ENCODE peak calls at places on chromosomes 2 and 18, in seven cellular contexts. D, U, L, A, T, M and R are unnamed samples.

GRCh38 chr2:12487253-12488004 is 229.3 kb upstream of the TRIB2 start:
- DNase-seq in A (no peak), D (no peak), M (no peak), T (no peak), U (no peak), L (no peak), R (no peak)

GRCh38 chr2:189580267-189580661 is 322 bp downstream of the SLC40A1 start:
- DNase-seq in D (peak; percentile 43), L (peak; percentile 14), U (peak; percentile 53), M (peak; percentile 29), T (peak; percentile 40), A (no peak), R (no peak)

GRCh38 chr18:62586148-62586774 is 63.4 kb downstream of the ZCCHC2 start:
- DNase-seq in A (peak; percentile 69), U (peak; percentile 89), L (peak; percentile 70), D (peak; percentile 70), M (peak; percentile 60), T (peak; percentile 29), R (peak; percentile 64)

GRCh38 chr2:37449686-37450392 is 105.4 kb downstream of the QPCT start:
- DNase-seq in L (no peak), D (no peak), T (no peak), A (peak; percentile 54), M (peak; percentile 41), U (no peak), R (no peak)

GRCh38 chr2:13698847-13699246 is 933.7 kb upstream of the LRATD1 start:
- DNase-seq in D (no peak), A (no peak), L (no peak), M (no peak), T (no peak), U (no peak), R (no peak)

GRCh38 chr2:62229082-62229620 is 33.2 kb downstream of the B3GNT2 start:
- DNase-seq in M (no peak), U (no peak), D (no peak), A (no peak), T (no peak), L (no peak), R (no peak)

GRCh38 chr2:23636412-23636811 is 251.4 kb downstream of the KLHL29 start:
- DNase-seq in D (no peak), U (no peak), T (peak; percentile 61), A (peak; percentile 27), M (no peak), L (peak; percentile 42), R (no peak)

GRCh38 chr2:168536925-168537466 is 80.9 kb downstream of the CERS6 start:
- DNase-seq in A (no peak), D (no peak), U (no peak), T (no peak), L (no peak), M (no peak), R (no peak)

GRCh38 chr2:127174176-127174575 is 45.9 kb downstream of the CYP27C1 start:
- DNase-seq in A (peak; percentile 56), D (no peak), T (no peak), M (no peak), L (no peak), U (no peak), R (no peak)

GRCh38 chr2:241809383-241810303 is 650 bp downstream of the NEU4 start:
- DNase-seq in U (no peak), L (no peak), A (no peak), M (no peak), T (no peak), D (no peak), R (no peak)

GRCh38 chr2:229673676-229674075 is 40.7 kb downstream of the DNER start:
- DNase-seq in A (no peak), U (no peak), M (no peak), L (no peak), D (no peak), T (no peak), R (no peak)

GRCh38 chr2:72943540-72944395 is 26.4 kb downstream of the EMX1 start:
- DNase-seq in L (no peak), U (no peak), A (no peak), D (no peak), T (peak; percentile 33), M (no peak), R (no peak)

GRCh38 chr2:39696838-39697237 is 31.1 kb downstream of the TMEM178A start:
- DNase-seq in T (peak; percentile 12), M (no peak), L (no peak), A (peak; percentile 87), U (no peak), D (no peak), R (no peak)

GRCh38 chr18:13280066-13280795 is 61.7 kb downstream of the LDLRAD4 start:
- DNase-seq in U (no peak), A (no peak), D (no peak), L (no peak), T (no peak), M (no peak), R (no peak)

GRCh38 chr2:48873676-48874075 is 118.2 kb upstream of the LHCGR start:
- DNase-seq in D (no peak), L (no peak), M (no peak), U (no peak), A (no peak), T (no peak), R (no peak)

GRCh38 chr2:33893801-33894200 is 294.7 kb upstream of the FAM98A start:
- DNase-seq in D (no peak), M (no peak), T (no peak), L (no peak), A (no peak), U (no peak), R (no peak)

GRCh38 chr2:223837290-223838061 is at the start of gene AP1S3:
- DNase-seq in L (peak; percentile 91), U (peak; percentile 86), A (peak; percentile 38), D (peak; percentile 92), M (peak; percentile 84), T (peak; percentile 69), R (peak; percentile 19)

GRCh38 chr18:71529708-71530303 is 1014.3 kb downstream of the CBLN2 start:
- DNase-seq in D (no peak), A (no peak), T (no peak), U (no peak), L (no peak), M (no peak), R (no peak)

GRCh38 chr2:28206786-28207185 is 185.9 kb upstream of the FOSL2 start:
- DNase-seq in A (no peak), M (no peak), L (no peak), T (no peak), D (no peak), U (no peak), R (no peak)

GRCh38 chr18:52319423-52319822 is 20.6 kb upstream of the DCC start:
- DNase-seq in D (no peak), L (no peak), U (no peak), M (no peak), T (no peak), A (no peak), R (no peak)

GRCh38 chr2:64262068-64262467 is 117.8 kb upstream of the PELI1 start:
- DNase-seq in A (no peak), L (no peak), M (peak; percentile 35), D (peak; percentile 51), U (peak; percentile 46), T (peak; percentile 56), R (no peak)

GRCh38 chr2:42054657-42055430 is 7.0 kb downstream of the PKDCC start:
- DNase-seq in A (no peak), U (no peak), L (no peak), T (peak; percentile 68), D (peak; percentile 51), M (peak; percentile 39), R (no peak)

GRCh38 chr2:42053791-42054656 is 6.2 kb downstream of the PKDCC start:
- DNase-seq in L (no peak), D (no peak), T (peak; percentile 55), U (no peak), A (no peak), M (no peak), R (no peak)

GRCh38 chr2:42057902-42058450 is 10.2 kb downstream of the PKDCC start:
- DNase-seq in D (no peak), U (no peak), T (no peak), L (no peak), M (no peak), A (no peak), R (no peak)

GRCh38 chr2:42057159-42057901 is 9.5 kb downstream of the PKDCC start:
- DNase-seq in L (no peak), D (no peak), M (no peak), U (no peak), T (no peak), A (no peak), R (no peak)

GRCh38 chr2:42055573-42056514 is 8.0 kb downstream of the PKDCC start:
- DNase-seq in M (peak; percentile 62), T (peak; percentile 98), A (no peak), U (no peak), D (peak; percentile 56), L (no peak), R (no peak)
- H3K4me1 ChIP-seq in M (peaks cover 81% of the 10 kb centered on the region), T (peaks cover 83% of the 10 kb centered on the region), A (peaks cover 49% of the 10 kb centered on the region), U (peaks cover 33% of the 10 kb centered on the region), D (peaks cover 61% of the 10 kb centered on the region), L (peaks cover under 1% of the 10 kb centered on the region), R (peaks cover 58% of the 10 kb centered on the region)

GRCh38 chr2:171225302-171225980 is 64.7 kb upstream of the TLK1 start:
- DNase-seq in D (no peak), T (peak; percentile 57), M (no peak), L (no peak), A (peak; percentile 95), U (no peak), R (no peak)
- H3K27ac ChIP-seq in D (no peak overlapping the region), T (no peak overlapping the region), M (no peak overlapping the region), L (no peak overlapping the region), A (no peak overlapping the region), U (no peak overlapping the region), R (no peak overlapping the region)

DNA sequence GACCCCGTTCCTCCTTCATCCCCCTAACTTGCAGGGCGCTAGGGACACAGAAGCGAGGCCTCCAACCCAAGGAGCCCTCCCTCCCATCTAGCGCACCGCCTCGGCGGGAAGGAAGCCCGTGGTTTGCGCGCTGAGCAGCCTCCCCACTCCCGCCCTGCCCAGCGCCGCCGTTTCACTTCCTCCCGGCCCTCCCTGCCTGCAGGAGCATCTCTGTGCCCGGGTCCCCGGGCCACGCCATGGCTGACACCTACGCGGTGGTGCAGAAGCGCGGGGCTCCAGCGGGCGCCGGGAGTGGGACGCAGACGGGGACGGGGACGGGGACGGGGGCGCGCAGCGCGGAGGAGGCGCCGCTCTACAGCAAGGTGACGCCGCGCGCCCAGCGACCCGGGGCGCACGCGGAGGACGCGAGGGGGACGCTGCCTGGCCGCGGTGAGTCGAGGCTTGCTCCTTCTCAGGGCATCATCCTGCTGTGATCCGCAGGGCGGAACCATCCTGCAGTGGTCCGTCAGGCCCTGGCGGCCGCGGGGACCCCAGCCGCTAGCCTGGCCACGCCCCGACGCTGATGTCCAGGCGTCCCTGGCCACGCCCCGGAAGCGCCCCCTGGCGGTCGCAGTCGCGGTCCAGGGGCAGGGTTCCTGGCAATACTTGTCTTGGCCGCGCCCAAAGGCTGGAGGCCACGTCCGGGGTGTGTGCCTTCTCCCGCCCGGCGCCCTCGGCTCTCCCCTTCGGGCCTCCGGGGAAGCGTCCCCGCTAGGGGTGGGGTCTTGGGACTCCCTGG is 16.4 kb downstream of the PTPN18 start:
- DNase-seq in A (peak; percentile 69), T (no peak), L (peak; percentile 92), U (peak; percentile 98), M (peak; percentile 91), D (peak; percentile 93), R (peak; percentile 82)
- TF ChIP-seq POLR2A in A (peak; percentile 21), T (no peak), L (peak; percentile 80), U (no peak), M (no peak), D (peak; percentile 75), R (peak; percentile 58)

DNA sequence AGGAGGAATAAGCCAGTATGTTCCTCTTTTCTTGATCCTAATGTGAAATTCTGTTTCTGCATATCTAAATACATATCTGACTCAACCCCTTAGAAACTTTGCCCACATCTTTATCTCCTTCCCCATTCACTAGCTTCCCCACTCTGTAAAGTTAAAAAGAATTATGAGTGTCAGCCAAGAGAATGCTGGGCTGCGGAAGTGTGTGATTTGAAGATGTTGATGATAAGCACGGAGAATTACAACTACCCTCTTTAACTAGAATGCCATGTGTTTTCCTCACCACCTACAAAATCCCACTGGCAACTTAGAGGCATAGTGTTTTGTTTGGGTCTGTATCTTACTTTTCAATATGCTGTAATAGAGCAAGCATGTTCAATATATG is 490.4 kb upstream of the FANCL start:
- DNase-seq in U (no peak), A (no peak), T (no peak), M (no peak), D (no peak), L (no peak), R (no peak)
- H3K4me1 ChIP-seq in U (no peaks in the 10 kb centered on the region), A (no peaks in the 10 kb centered on the region), T (no peaks in the 10 kb centered on the region), M (no peaks in the 10 kb centered on the region), D (no peaks in the 10 kb centered on the region), L (no peaks in the 10 kb centered on the region), R (no peaks in the 10 kb centered on the region)